ENCODE peak calls at places on chromosome 20, in seven cellular contexts. U is GM12878, V is HCT116, T is SK-N-SH, B is K562, L is Panc1, M is HepG2. Z is an unnamed sample.

GRCh38 chr20:10636326-10636818 is 37.4 kb downstream of the JAG1 start:
- DNase-seq in U (no peak), V (no peak), T (no peak), B (no peak), L (no peak), M (peak), Z (no peak)

GRCh38 chr20:46941404-46941803 is 46.8 kb downstream of the EYA2 start:
- DNase-seq in U (no peak), V (no peak), T (no peak), B (no peak), L (no peak), M (no peak), Z (no peak)

GRCh38 chr20:47248448-47248966 is 108.0 kb downstream of the ZMYND8 start:
- DNase-seq in U (no peak), V (no peak), T (no peak), B (no peak), L (no peak), M (no peak), Z (no peak)

GRCh38 chr20:41956316-41957050 is 338.3 kb upstream of the CHD6 start:
- DNase-seq in U (no peak), V (no peak), T (peak), B (peak), L (peak), M (peak), Z (peak)

GRCh38 chr20:57498425-57499400 is 26.2 kb downstream of the CTCFL start:
- DNase-seq in U (no peak), V (peak), T (peak), B (no peak), L (no peak), M (no peak), Z (no peak)

GRCh38 chr20:46400253-46400652 is 6.2 kb downstream of the ELMO2 start:
- DNase-seq in U (no peak), V (no peak), T (no peak), B (no peak), L (no peak), M (no peak), Z (no peak)

GRCh38 chr20:59082981-59083380 is 40.4 kb upstream of the PRELID3B start:
- DNase-seq in U (no peak), V (no peak), T (no peak), B (no peak), L (no peak), M (no peak), Z (no peak)

GRCh38 chr20:44581515-44581914 is 864 bp upstream of the PKIG start:
- DNase-seq in U (no peak), V (no peak), T (no peak), B (no peak), L (no peak), M (no peak), Z (no peak)

GRCh38 chr20:25508083-25508770 is 77.1 kb downstream of the NINL start:
- DNase-seq in U (no peak), V (no peak), T (no peak), B (no peak), L (no peak), M (peak), Z (no peak)

GRCh38 chr20:11754451-11754850 is 163.2 kb upstream of the BTBD3 start:
- DNase-seq in U (no peak), V (no peak), T (no peak), B (no peak), L (no peak), M (no peak), Z (no peak)

GRCh38 chr20:59673288-59673997 is 69.1 kb downstream of the PHACTR3 start:
- DNase-seq in U (no peak), V (no peak), T (no peak), B (no peak), L (no peak), M (no peak), Z (no peak)

GRCh38 chr20:45340236-45340847 is 7.9 kb downstream of the SDC4 start:
- DNase-seq in U (no peak), V (no peak), T (no peak), B (no peak), L (no peak), M (peak), Z (no peak)

GRCh38 chr20:48845721-48846306 is 18.0 kb upstream of the PREX1 start:
- DNase-seq in U (no peak), V (no peak), T (no peak), B (no peak), L (no peak), M (no peak), Z (no peak)

GRCh38 chr20:48153523-48153922 is 368.2 kb upstream of the SULF2 start:
- DNase-seq in U (no peak), V (no peak), T (no peak), B (no peak), L (no peak), M (no peak), Z (no peak)

GRCh38 chr20:35302421-35303335 is 10.5 kb upstream of the FAM83C start:
- DNase-seq in U (no peak), V (no peak), T (no peak), B (no peak), L (no peak), M (no peak), Z (no peak)

GRCh38 chr20:49384437-49385434 is 97.7 kb downstream of the KCNB1 start:
- DNase-seq in U (no peak), V (peak), T (peak), B (peak), L (peak), M (peak), Z (peak)

GRCh38 chr20:25626779-25627178 is 3.0 kb upstream of the NANP start:
- DNase-seq in U (no peak), V (no peak), T (no peak), B (no peak), L (no peak), M (no peak), Z (no peak)

GRCh38 chr20:44302026-44302669 is 8.9 kb downstream of the FITM2 start:
- DNase-seq in U (no peak), V (no peak), T (no peak), B (no peak), L (no peak), M (peak), Z (no peak)

GRCh38 chr20:33076662-33077398 is 2.6 kb upstream of the BPIFB4 start:
- DNase-seq in U (no peak), V (peak), T (no peak), B (no peak), L (no peak), M (peak), Z (no peak)

GRCh38 chr20:44014807-44015732 is 100.4 kb downstream of the TOX2 start:
- DNase-seq in U (no peak), V (no peak), T (peak), B (peak), L (no peak), M (no peak), Z (no peak)

GRCh38 chr20:40942015-40942414 is 86.6 kb upstream of the TOP1 start:
- DNase-seq in U (no peak), V (no peak), T (no peak), B (no peak), L (no peak), M (no peak), Z (no peak)

GRCh38 chr20:46012926-46013825 is 4.5 kb downstream of the MMP9 start:
- DNase-seq in U (no peak), V (no peak), T (peak), B (no peak), L (no peak), M (no peak), Z (no peak)

GRCh38 chr20:32792316-32792715 is 27.4 kb upstream of the MAPRE1 start:
- DNase-seq in U (peak), V (no peak), T (no peak), B (peak), L (no peak), M (peak), Z (no peak)

GRCh38 chr20:45322952-45323383 is 14.9 kb upstream of the MATN4 start:
- DNase-seq in U (no peak), V (peak), T (no peak), B (peak), L (no peak), M (peak), Z (no peak)

GRCh38 chr20:5949943-5950270 is 426 bp downstream of the TRMT6 start:
- DNase-seq in U (no peak), V (no peak), T (no peak), B (no peak), L (no peak), M (no peak), Z (no peak)

GRCh38 chr20:45781391-45781931 is 10.2 kb downstream of the WFDC3 start:
- DNase-seq in U (no peak), V (peak), T (no peak), B (no peak), L (peak), M (no peak), Z (no peak)

GRCh38 chr20:22807646-22808045 is 223.3 kb upstream of the FOXA2 start:
- DNase-seq in U (no peak), V (peak), T (peak), B (no peak), L (no peak), M (no peak), Z (peak)

GRCh38 chr20:57389695-57390603 is 1.2 kb upstream of the RBM38 start:
- DNase-seq in U (no peak), V (no peak), T (no peak), B (peak), L (no peak), M (no peak), Z (no peak)

GRCh38 chr20:6053064-6053775 is 640 bp downstream of the LRRN4 start:
- DNase-seq in U (no peak), V (no peak), T (no peak), B (no peak), L (no peak), M (no peak), Z (no peak)

GRCh38 chr20:51347871-51348270 is 194.6 kb downstream of the NFATC2 start:
- DNase-seq in U (no peak), V (no peak), T (no peak), B (no peak), L (no peak), M (no peak), Z (no peak)
- H3K27ac ChIP-seq in U (no peak), V (no peak), T (no peak), B (no peak), L (no peak), M (no peak), Z (no peak)

DNA sequence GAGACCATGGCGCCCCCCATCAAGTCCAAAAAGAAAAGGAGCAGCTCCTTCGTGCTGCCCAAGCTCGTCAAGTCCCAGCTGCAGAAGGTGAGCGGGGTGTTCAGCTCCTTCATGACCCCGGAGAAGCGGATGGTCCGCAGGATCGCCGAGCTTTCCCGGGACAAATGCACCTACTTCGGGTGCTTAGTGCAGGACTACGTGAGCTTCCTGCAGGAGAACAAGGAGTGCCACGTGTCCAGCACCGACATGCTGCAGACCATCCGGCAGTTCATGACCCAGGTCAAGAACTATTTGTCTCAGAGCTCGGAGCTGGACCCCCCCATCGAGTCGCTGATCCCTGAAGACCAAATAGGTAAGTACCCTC is 41.7 kb upstream of the NAA20 start:
- DNase-seq in U (no peak), V (no peak), T (no peak), B (no peak), L (no peak), M (no peak), Z (no peak)
- TF ChIP-seq SIN3A in U (no peak), V (no peak), T (no peak), B (no peak), L (no peak), M (no peak), Z (no peak)

DNA sequence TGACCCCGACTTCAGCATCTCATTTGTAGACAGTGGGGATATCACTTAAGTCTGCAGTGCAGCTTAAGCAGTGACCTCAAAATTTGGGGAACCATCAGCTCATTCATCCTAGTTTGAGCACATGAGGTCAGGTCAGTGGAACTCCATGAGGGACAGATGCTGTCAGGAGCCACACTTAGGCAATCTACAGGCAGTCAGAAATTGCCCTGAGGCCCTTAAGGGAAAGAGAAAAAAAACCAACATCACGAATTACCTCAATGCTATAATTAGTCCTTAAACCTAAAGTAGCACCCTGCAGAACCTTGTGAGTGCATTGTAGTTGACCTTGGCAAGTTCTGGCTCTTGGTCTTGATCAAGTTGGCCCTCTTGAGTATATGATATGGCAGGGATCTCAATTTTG is 21.1 kb downstream of the TMEM74B start:
- DNase-seq in U (no peak), V (no peak), T (no peak), B (no peak), L (no peak), M (no peak), Z (no peak)
- H3K27ac ChIP-seq in U (no peak), V (no peak), T (no peak), B (no peak), L (no peak), M (no peak), Z (no peak)

DNA sequence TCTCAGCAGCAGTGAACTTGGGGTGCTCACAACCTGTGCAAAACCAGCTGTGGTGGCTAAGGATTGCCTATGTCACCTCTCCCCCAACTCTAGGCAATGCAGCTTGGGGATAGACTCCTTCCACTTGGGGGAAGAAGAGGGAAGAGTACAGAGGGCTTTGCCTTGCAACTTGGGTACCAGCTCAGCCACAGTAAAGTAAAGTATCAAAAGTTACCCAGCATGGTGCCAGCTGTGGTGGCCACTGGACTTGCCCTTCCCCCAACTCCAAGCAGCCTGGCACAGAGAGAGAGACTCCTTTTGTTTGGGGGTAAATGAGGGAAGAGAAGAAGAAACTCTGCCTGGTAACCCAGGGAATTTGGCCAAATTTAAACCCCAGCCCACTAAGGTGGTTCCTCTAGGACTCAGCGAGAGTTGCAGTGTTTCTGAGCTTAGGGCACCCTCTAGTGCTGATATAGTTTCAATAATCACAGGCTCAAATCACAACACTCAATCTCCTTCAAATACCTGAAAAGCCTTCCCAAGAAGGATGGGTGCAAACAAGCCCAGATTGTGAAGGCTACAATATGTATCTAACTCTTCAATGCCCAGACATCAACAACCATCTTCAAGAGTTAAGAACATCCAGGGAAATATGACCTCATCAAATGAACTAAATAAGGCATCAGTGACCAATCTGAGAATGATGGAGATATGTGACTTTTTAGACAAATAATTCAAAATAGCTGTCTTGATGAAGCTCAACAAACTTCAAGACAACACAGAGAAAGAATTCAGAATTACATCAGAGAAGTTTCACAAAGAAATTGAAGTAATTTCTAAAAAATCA is 7.6 kb upstream of the DEFB129 start:
- DNase-seq in U (no peak), V (peak), T (peak), B (no peak), L (peak), M (peak), Z (no peak)
- TF ChIP-seq SIN3A in U (no peak), V (no peak), T (no peak), B (no peak), L (no peak), M (no peak), Z (no peak)

DNA sequence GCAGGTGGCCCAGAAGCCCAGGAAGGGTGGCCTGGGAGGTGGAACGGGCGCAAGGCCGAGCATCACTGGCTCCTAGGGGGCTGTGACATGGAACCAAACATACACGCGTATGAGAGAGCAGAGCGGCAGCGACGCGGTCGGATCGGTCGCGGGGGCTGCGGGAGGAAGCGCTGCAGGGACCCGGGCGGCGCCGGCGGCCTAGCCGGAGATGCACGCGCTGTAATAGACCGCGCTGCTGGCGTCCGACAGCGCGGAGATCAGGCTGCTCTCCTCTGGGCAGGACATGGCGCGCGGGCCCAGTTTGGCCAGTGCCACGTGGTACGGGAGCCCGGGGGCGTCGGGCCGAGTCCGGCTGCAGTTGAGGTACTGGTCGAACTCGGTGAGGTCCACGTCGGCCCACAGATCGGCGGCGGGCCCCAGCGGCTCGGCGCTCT is 1.5 kb downstream of the SOX18 start:
- DNase-seq in U (no peak), V (no peak), T (no peak), B (no peak), L (no peak), M (no peak), Z (no peak)
- H3K27ac ChIP-seq in U (no peak), V (no peak), T (no peak), B (no peak), L (peak), M (no peak), Z (no peak)

GRCh38 chr20:51531141-51531710 is 11.3 kb downstream of the NFATC2 start:
- DNase-seq in U (no peak), V (peak), T (no peak), B (no peak), L (no peak), M (no peak), Z (no peak)
- TF ChIP-seq SIN3A in U (no peak), V (no peak), T (no peak), B (no peak), L (no peak), M (no peak), Z (no peak)

GRCh38 chr20:50720582-50720981 is 10.8 kb upstream of the PARD6B start:
- DNase-seq in U (no peak), V (no peak), T (no peak), B (no peak), L (no peak), M (no peak), Z (no peak)
- H3K27ac ChIP-seq in U (no peak), V (no peak), T (no peak), B (no peak), L (peak), M (no peak), Z (no peak)

GRCh38 chr20:16123623-16124022 is 449.6 kb downstream of the KIF16B start:
- DNase-seq in U (no peak), V (no peak), T (no peak), B (no peak), L (no peak), M (no peak), Z (no peak)
- TF ChIP-seq SIN3A in U (no peak), V (no peak), T (no peak), B (no peak), L (no peak), M (no peak), Z (no peak)

GRCh38 chr20:31704225-31705119 is 18.2 kb downstream of the BCL2L1 start:
- DNase-seq in U (no peak), V (peak), T (no peak), B (no peak), L (peak), M (peak), Z (no peak)
- H3K27ac ChIP-seq in U (no peak), V (peak), T (peak), B (peak), L (peak), M (peak), Z (peak)

GRCh38 chr20:19986419-19986818 is 30.7 kb upstream of the NAA20 start:
- DNase-seq in U (no peak), V (no peak), T (no peak), B (no peak), L (no peak), M (no peak), Z (no peak)
- TF ChIP-seq SIN3A in U (no peak), V (no peak), T (no peak), B (no peak), L (no peak), M (no peak), Z (no peak)